ENCODE peak calls at places on chromosomes 6 and 20, in four cellular contexts. E, D, O and W are unnamed samples.

GRCh38 chr20:53163486-53163885 is 191.3 kb downstream of the TSHZ2 start:
- DNase-seq in E (no peak), D (no peak), O (no peak), W (peak)

GRCh38 chr6:50471041-50471440 is 242.3 kb upstream of the TFAP2D start:
- DNase-seq in E (no peak), D (no peak), O (no peak), W (no peak)

GRCh38 chr6:144405173-144405572 is 120.0 kb downstream of the UTRN start:
- DNase-seq in E (no peak), D (no peak), O (no peak), W (no peak)

GRCh38 chr6:23663652-23664051 is 462.4 kb upstream of the NRSN1 start:
- DNase-seq in E (no peak), D (no peak), O (no peak), W (no peak)

GRCh38 chr6:2970753-2971419 is 481 bp downstream of the SERPINB6 start:
- DNase-seq in E (no peak), D (peak), O (no peak), W (peak)

GRCh38 chr20:14062786-14063185 is 67.5 kb downstream of the MACROD2 start:
- DNase-seq in E (no peak), D (no peak), O (no peak), W (no peak)

GRCh38 chr20:63689046-63690000 is 7.1 kb upstream of the TNFRSF6B start:
- DNase-seq in E (no peak), D (no peak), O (no peak), W (no peak)

GRCh38 chr6:70537266-70537665 is 29.5 kb upstream of the SDHAF4 start:
- DNase-seq in E (no peak), D (no peak), O (no peak), W (no peak)

GRCh38 chr20:51802170-51802745 is at the start of gene SALL4:
- DNase-seq in E (no peak), D (no peak), O (no peak), W (no peak)

GRCh38 chr6:56843476-56844349 is 111.2 kb upstream of the BEND6 start:
- DNase-seq in E (no peak), D (peak), O (peak), W (peak)

GRCh38 chr20:56624786-56625681 is 4.1 kb upstream of the TFAP2C start:
- DNase-seq in E (no peak), D (no peak), O (no peak), W (no peak)